ENCODE peak calls at places on chromosome 22, in four cellular contexts. R is foreskin fibroblast, K is IMR-90, H is H4. L is an unnamed sample.

GRCh38 chr22:37326726-37327125 is 44.4 kb downstream of the CYTH4 start:
- DNase-seq in R (no peak), K (no peak), H (no peak), L (peak)

GRCh38 chr22:48784701-48785503 is 1042.8 kb downstream of the BRD1 start:
- DNase-seq in R (no peak), K (no peak), H (no peak), L (no peak)

GRCh38 chr22:24141586-24141985 is 39.7 kb upstream of the SUSD2 start:
- DNase-seq in R (peak), K (peak), H (no peak), L (no peak)

GRCh38 chr22:37983860-37984791 is at the start of gene SOX10:
- DNase-seq in R (no peak), K (no peak), H (no peak), L (no peak)

GRCh38 chr22:31950226-31950625 is 5.9 kb downstream of the YWHAH start:
- DNase-seq in R (peak), K (no peak), H (no peak), L (no peak)

GRCh38 chr22:40877488-40877887 is 15.6 kb upstream of the DNAJB7 start:
- DNase-seq in R (no peak), K (no peak), H (no peak), L (no peak)

GRCh38 chr22:37735054-37735453 is 38.2 kb downstream of the TRIOBP start:
- DNase-seq in R (peak), K (no peak), H (no peak), L (no peak)

GRCh38 chr22:26431151-26431995 is 2.3 kb downstream of the ASPHD2 start:
- DNase-seq in R (no peak), K (no peak), H (no peak), L (no peak)

GRCh38 chr22:23745780-23746179 is 5.1 kb downstream of the ZNF70 start:
- DNase-seq in R (no peak), K (no peak), H (no peak), L (no peak)

GRCh38 chr22:46203590-46203980 is 46.5 kb downstream of the CDPF1 start:
- DNase-seq in R (no peak), K (no peak), H (no peak), L (peak)

GRCh38 chr22:47548953-47549740 is 786.7 kb downstream of the TBC1D22A start:
- DNase-seq in R (no peak), K (no peak), H (no peak), L (no peak)

GRCh38 chr22:37218771-37219411 is 6.6 kb upstream of the SSTR3 start:
- DNase-seq in R (no peak), K (no peak), H (no peak), L (no peak)

GRCh38 chr22:49507607-49508292 is 319.9 kb downstream of the BRD1 start:
- DNase-seq in R (no peak), K (no peak), H (no peak), L (no peak)

GRCh38 chr22:20550851-20551744 is 43.7 kb downstream of the MED15 start:
- DNase-seq in R (peak), K (peak), H (no peak), L (peak)

GRCh38 chr22:45531944-45532631 is 29.4 kb downstream of the FBLN1 start:
- DNase-seq in R (no peak), K (no peak), H (no peak), L (no peak)

GRCh38 chr22:48938741-48939140 is 888.9 kb downstream of the BRD1 start:
- DNase-seq in R (no peak), K (no peak), H (no peak), L (no peak)

GRCh38 chr22:31098633-31099110 is 8.7 kb downstream of the SELENOM start:
- DNase-seq in R (peak), K (no peak), H (no peak), L (peak)

GRCh38 chr22:19782533-19782932 is 22.0 kb downstream of the TBX1 start:
- DNase-seq in R (no peak), K (no peak), H (no peak), L (no peak)

GRCh38 chr22:43733138-43733537 is 79.0 kb downstream of the EFCAB6 start:
- DNase-seq in R (no peak), K (no peak), H (no peak), L (no peak)

GRCh38 chr22:27213766-27214581 is 556.6 kb downstream of the MIAT start:
- DNase-seq in R (no peak), K (peak), H (no peak), L (peak)

GRCh38 chr22:50641696-50642607 is 14.0 kb upstream of the ARSA start:
- DNase-seq in R (peak), K (peak), H (no peak), L (no peak)

GRCh38 chr22:49914256-49914655 is 4.0 kb downstream of the ALG12 start:
- DNase-seq in R (no peak), K (no peak), H (no peak), L (no peak)